ENCODE peak calls at places on chromosome 10, in seven cellular contexts. D, B, O, W, P, J and X are unnamed samples.

GRCh38 chr10:129774736-129775401 is 189.2 kb downstream of the EBF3 start:
- DNase-seq in P (no peak), B (no peak), D (peak; percentile 13), O (no peak), W (no peak), J (no peak), X (no peak)

GRCh38 chr10:11517150-11517549 is 94.3 kb downstream of the USP6NL start:
- DNase-seq in J (no peak), B (no peak), P (no peak), W (no peak), O (no peak), D (no peak), X (no peak)

GRCh38 chr10:17444062-17444714 is 10.2 kb downstream of the ST8SIA6 start:
- DNase-seq in P (no peak), W (no peak), D (no peak), B (no peak), O (no peak), J (no peak), X (no peak)

GRCh38 chr10:16803464-16803863 is 13.8 kb downstream of the RSU1 start:
- DNase-seq in P (no peak), W (no peak), B (no peak), D (no peak), O (no peak), J (no peak), X (no peak)

GRCh38 chr10:88062798-88063472 is 199.5 kb downstream of the PTEN start:
- DNase-seq in W (no peak), P (no peak), J (no peak), B (no peak), O (no peak), D (no peak), X (no peak)

GRCh38 chr10:92993671-92994304 is 66.8 kb upstream of the CYP26C1 start:
- DNase-seq in D (no peak), B (no peak), P (no peak), J (peak; percentile 15), O (no peak), W (no peak), X (no peak)

GRCh38 chr10:51896849-51897248 is 197.5 kb upstream of the CSTF2T start:
- DNase-seq in D (no peak), O (no peak), P (no peak), W (no peak), B (no peak), J (no peak), X (no peak)

GRCh38 chr10:133198621-133199487 is 31.2 kb upstream of the UTF1 start:
- DNase-seq in D (no peak), J (no peak), W (no peak), B (no peak), P (no peak), O (no peak), X (no peak)

GRCh38 chr10:119211625-119212441 is 4.5 kb downstream of the GRK5 start:
- DNase-seq in D (no peak), W (peak; percentile 62), O (no peak), P (no peak), J (no peak), B (no peak), X (peak; percentile 34)

GRCh38 chr10:66627156-66627555 is 298.7 kb upstream of the LRRTM3 start:
- DNase-seq in W (no peak), D (peak; percentile 45), J (peak; percentile 27), P (no peak), B (peak; percentile 80), O (no peak), X (no peak)

GRCh38 chr10:43354325-43354635 is 17.2 kb upstream of the FXYD4 start:
- DNase-seq in D (no peak), W (no peak), P (no peak), B (no peak), O (no peak), J (peak; percentile 33), X (no peak)

GRCh38 chr10:43353495-43354324 is 17.7 kb upstream of the FXYD4 start:
- DNase-seq in W (no peak), D (no peak), B (no peak), O (no peak), J (no peak), P (no peak), X (no peak)

GRCh38 chr10:43352951-43353350 is 18.5 kb upstream of the FXYD4 start:
- DNase-seq in J (no peak), P (no peak), B (no peak), W (no peak), O (no peak), D (no peak), X (no peak)

GRCh38 chr10:43354879-43355380 is 16.5 kb upstream of the FXYD4 start:
- DNase-seq in O (no peak), J (no peak), B (no peak), W (no peak), P (no peak), D (no peak), X (no peak)

DNA sequence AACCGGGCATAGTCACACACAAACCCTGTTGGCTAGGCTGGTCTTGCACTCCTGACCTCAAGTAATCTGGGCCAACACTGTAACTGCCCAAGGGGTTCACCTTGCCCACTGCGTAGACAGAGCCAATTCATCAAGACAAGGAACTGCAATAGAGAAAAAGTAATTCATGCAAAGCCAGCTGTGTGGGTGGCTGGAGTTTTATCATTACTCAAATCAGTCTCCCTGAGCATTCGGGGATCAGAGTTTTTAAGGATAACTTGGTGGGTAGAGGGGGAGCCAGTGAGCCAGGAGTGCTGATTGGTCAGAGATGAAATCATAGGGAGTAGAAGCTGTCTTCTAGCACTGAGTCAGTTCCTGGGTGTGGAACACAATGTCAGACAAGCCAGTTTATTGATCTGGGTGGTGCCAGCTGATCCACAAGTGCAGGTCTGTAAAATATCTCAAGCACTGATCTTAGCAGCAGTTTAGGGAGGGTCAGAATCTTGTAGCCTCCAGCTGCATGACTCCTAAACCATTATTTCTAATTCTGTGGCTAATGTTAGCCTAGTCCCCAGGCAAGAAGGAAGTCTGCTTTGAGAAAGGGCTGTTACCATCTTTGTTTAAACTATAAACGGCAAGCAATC is 15.6 kb upstream of the FXYD4 start:
- DNase-seq in D (no peak), P (no peak), J (no peak), W (no peak), B (no peak), O (no peak), X (no peak)
- H3K4me1 ChIP-seq in D (peaks cover 2% of the 10 kb centered on the region), P (no peaks in the 10 kb centered on the region), J (peaks cover 5% of the 10 kb centered on the region), W (no peaks in the 10 kb centered on the region), B (no peaks in the 10 kb centered on the region), O (peaks cover under 1% of the 10 kb centered on the region), X (peaks cover 5% of the 10 kb centered on the region)

GRCh38 chr10:558331-558730 is 131.1 kb downstream of the DIP2C start:
- DNase-seq in J (no peak), B (no peak), W (no peak), O (no peak), P (no peak), D (no peak), X (no peak)

GRCh38 chr10:559767-560047 is 129.8 kb downstream of the DIP2C start:
- DNase-seq in D (no peak), B (no peak), W (no peak), J (no peak), P (no peak), O (no peak), X (no peak)

GRCh38 chr10:557792-558328 is 131.6 kb downstream of the DIP2C start:
- DNase-seq in J (peak; percentile 61), D (no peak), W (no peak), P (no peak), B (no peak), O (no peak), X (no peak)

GRCh38 chr10:560314-560992 is 129.0 kb downstream of the DIP2C start:
- DNase-seq in D (no peak), J (no peak), B (no peak), O (no peak), W (no peak), P (no peak), X (peak; percentile 51)

DNA sequence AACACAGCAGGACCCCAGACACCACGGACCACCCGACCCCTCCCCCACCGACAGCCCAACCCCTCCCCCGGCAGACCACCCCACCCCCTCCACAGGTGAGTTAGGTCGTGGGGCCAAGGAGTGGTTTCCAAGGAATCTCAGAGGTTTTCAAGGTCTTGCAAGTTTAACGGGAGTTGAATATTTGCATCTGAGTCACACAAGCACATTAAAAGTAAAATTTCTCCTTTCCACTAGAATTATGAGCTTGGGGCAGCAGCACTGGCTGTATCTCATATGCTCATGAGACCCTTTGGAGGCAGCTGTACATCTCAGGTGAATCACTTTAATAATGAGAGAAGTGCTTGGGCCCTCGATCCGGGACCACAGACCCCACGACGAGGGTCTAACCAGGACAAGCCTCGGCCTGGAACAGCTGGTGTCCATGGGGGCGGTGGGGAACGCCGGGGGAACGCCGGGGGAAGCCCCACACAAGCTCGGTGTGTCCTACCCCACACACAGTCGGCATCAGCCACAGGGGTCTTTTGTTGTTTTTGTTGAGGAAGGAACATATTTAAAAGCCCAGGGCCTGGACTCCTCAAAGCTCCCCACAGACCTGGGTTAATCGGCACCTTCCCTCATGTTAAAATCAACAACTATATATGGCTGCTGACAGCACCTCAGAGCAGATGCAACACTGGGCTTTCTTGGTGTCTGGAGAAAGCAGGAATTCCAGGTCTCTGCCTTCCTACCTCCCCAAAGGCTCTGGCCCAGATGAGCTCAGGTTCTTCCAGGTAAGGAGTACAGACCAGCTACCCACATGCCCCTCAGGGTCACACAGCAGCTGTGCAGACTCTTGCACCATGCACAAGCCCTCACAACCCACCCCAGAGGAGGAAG is 130.3 kb downstream of the DIP2C start:
- DNase-seq in J (no peak), D (no peak), O (no peak), P (no peak), B (no peak), W (no peak), X (no peak)
- H3K4me1 ChIP-seq in J (peaks cover 5% of the 10 kb centered on the region), D (peaks cover 11% of the 10 kb centered on the region), O (peaks cover 5% of the 10 kb centered on the region), P (no peaks in the 10 kb centered on the region), B (no peaks in the 10 kb centered on the region), W (peaks cover 79% of the 10 kb centered on the region), X (no peaks in the 10 kb centered on the region)

DNA sequence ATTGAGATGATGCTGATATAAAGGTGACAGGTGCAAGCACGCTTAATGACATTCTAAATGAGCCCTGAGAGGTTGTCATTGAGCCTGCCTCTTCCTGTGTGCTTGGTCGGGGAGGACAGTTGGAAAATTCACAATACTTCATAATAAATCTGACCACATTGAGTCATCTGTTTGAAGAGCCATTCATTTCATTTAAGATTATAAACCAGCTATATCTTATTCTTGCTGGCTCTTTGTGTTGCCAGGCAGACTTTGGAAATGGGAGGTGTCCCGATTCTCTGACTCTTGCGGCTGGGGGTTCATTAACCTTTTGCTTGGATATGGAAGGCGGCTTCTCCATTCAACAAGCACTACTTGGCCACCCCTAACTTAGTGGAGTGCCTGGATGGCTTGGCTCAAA is 198.2 kb downstream of the FANK1 start:
- DNase-seq in O (no peak), D (no peak), P (no peak), J (no peak), W (no peak), B (no peak), X (no peak)
- H3K4me1 ChIP-seq in O (no peaks in the 10 kb centered on the region), D (no peaks in the 10 kb centered on the region), P (no peaks in the 10 kb centered on the region), J (peaks cover 14% of the 10 kb centered on the region), W (no peaks in the 10 kb centered on the region), B (no peaks in the 10 kb centered on the region), X (peaks cover 7% of the 10 kb centered on the region)

DNA sequence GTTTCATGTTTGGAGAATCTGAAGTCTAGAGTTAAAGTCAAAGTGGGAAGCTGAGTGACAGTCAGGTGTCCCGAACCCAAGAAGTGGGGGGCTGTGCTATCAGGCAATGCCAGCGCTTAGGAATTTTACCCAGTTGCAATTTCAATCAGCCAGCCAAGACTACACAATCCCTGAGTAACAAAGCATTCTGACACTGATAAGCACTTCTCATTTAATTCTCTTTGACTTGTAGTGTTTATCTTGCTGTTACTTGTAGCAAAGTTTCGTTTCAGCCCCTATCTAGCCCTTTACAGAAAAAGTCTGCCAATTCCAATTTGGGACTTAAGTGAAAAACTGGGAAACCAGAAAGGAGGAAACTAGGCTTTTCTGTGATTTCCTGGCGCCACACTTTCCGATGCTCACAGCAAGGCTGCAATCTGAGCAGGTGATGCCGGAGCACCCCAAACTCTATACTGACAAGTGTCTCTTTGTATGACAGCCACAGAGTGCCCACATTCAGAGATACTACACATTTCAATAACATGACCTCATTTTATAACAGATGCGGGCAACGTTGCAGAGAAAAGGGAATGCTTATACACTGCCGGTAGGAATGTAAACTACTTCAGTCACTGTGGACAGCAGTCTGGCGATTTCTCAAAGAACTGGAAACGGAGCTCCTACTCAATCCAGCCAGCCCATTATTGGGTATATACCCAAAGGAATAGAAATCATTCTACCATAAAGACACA is 61.0 kb downstream of the ITIH5 start:
- DNase-seq in B (no peak), P (no peak), W (no peak), D (no peak), O (no peak), J (no peak), X (no peak)
- H3K4me1 ChIP-seq in B (no peaks in the 10 kb centered on the region), P (no peaks in the 10 kb centered on the region), W (peaks cover 57% of the 10 kb centered on the region), D (no peaks in the 10 kb centered on the region), O (no peaks in the 10 kb centered on the region), J (no peaks in the 10 kb centered on the region), X (no peaks in the 10 kb centered on the region)